ENCODE peak calls at places on chromosomes 16 and 17, in ten cellular contexts. X, Z, K, B, R, L, I, H, M and C are unnamed samples. For H3K27me3, the result is how much of the 10 kb centered on the place peaks cover.

GRCh38 chr16:59527206-59527997 is 793.3 kb upstream of the GOT2 start:
- DNase-seq in X (no peak), Z (no peak), K (no peak), B (no peak), R (no peak), L (peak), I (no peak), H (no peak), M (no peak), C (no peak)

GRCh38 chr16:64589836-64590235 is 532.0 kb downstream of the CDH11 start:
- DNase-seq in X (no peak), Z (no peak), K (no peak), B (no peak), R (no peak), L (peak), I (no peak), H (no peak), M (no peak), C (no peak)

GRCh38 chr17:19937522-19937921 is 40.1 kb downstream of the AKAP10 start:
- DNase-seq in X (no peak), Z (no peak), K (no peak), B (no peak), R (no peak), L (peak), I (no peak), H (no peak), M (no peak), C (no peak)

GRCh38 chr16:11312718-11313492 is 31.8 kb upstream of the PRM1 start:
- DNase-seq in X (no peak), Z (no peak), K (no peak), B (no peak), R (no peak), L (peak), I (no peak), H (peak), M (no peak), C (no peak)

GRCh38 chr17:36085710-36086268 is 4.2 kb downstream of the CCL3 start:
- DNase-seq in X (no peak), Z (no peak), K (no peak), B (no peak), R (no peak), L (no peak), I (no peak), H (no peak), M (no peak), C (no peak)

GRCh38 chr16:11395008-11395948 is 50.0 kb downstream of the RMI2 start:
- DNase-seq in X (no peak), Z (no peak), K (no peak), B (no peak), R (peak), L (no peak), I (peak), H (no peak), M (no peak), C (no peak)

GRCh38 chr16:19967963-19968362 is 83.3 kb upstream of the GPRC5B start:
- DNase-seq in X (no peak), Z (no peak), K (no peak), B (no peak), R (no peak), L (no peak), I (no peak), H (no peak), M (no peak), C (no peak)

GRCh38 chr16:83781-84615 is 6.0 kb downstream of the MPG start:
- DNase-seq in X (no peak), Z (no peak), K (no peak), B (no peak), R (no peak), L (peak), I (peak), H (no peak), M (no peak), C (no peak)

GRCh38 chr17:12316021-12316420 is 295.3 kb downstream of the MAP2K4 start:
- DNase-seq in X (no peak), Z (no peak), K (no peak), B (no peak), R (no peak), L (peak), I (no peak), H (no peak), M (no peak), C (no peak)

GRCh38 chr16:55389426-55390073 is 65.5 kb downstream of the IRX6 start:
- DNase-seq in X (no peak), Z (no peak), K (no peak), B (no peak), R (no peak), L (no peak), I (no peak), H (no peak), M (no peak), C (no peak)

GRCh38 chr17:61487668-61488595 is 35.7 kb downstream of the TBX4 start:
- DNase-seq in X (no peak), Z (no peak), K (no peak), B (no peak), R (peak), L (no peak), I (no peak), H (no peak), M (no peak), C (no peak)

GRCh38 chr17:40905370-40905769 is 20.3 kb upstream of the KRT20 start:
- DNase-seq in X (no peak), Z (no peak), K (no peak), B (no peak), R (no peak), L (no peak), I (no peak), H (no peak), M (no peak), C (no peak)

GRCh38 chr17:40903129-40903847 is 18.2 kb upstream of the KRT20 start:
- DNase-seq in X (no peak), Z (no peak), K (no peak), B (no peak), R (no peak), L (peak), I (no peak), H (peak), M (no peak), C (no peak)

GRCh38 chr17:40901981-40902862 is 17.2 kb upstream of the KRT20 start:
- DNase-seq in X (no peak), Z (no peak), K (no peak), B (no peak), R (no peak), L (peak), I (no peak), H (peak), M (no peak), C (no peak)

GRCh38 chr17:40895106-40895730 is 10.2 kb upstream of the KRT20 start:
- DNase-seq in X (no peak), Z (no peak), K (no peak), B (no peak), R (no peak), L (no peak), I (no peak), H (no peak), M (no peak), C (no peak)

DNA sequence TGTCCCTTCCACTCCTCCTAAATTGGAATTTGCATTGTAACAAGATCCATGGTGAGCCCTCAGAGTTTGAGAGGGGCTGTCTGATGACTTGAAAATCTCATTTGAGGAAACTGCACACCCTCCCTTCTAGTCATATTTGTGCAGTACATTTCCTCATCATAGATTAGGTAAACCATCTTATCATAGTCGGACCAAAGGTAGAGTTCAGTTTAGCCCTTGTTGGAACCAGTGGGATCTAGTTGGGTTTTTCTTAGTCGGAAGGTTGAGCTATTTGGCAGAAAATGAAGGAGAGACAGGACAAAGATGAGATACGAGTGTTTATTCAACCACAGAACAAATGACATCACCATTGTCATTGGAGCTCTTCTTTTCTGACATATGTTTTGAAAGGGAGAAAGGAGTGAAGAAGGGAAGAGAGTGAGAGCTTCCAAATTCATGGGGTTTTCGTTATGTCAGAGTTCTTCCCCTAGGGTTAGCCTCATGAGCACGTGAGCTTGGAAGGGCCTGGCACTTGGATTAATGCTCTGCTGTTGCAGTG is 15.8 kb upstream of the KRT20 start:
- DNase-seq in X (no peak), Z (no peak), K (no peak), B (no peak), R (no peak), L (no peak), I (no peak), H (no peak), M (no peak), C (no peak)
- H3K27me3 ChIP-seq in X (under half), Z (under half), K (under half), B (under half), R (half or more), L (under half), I (under half), H (under half), M (under half), C (under half)

GRCh38 chr16:79991918-79992317 is 391.4 kb upstream of the MAF start:
- DNase-seq in X (no peak), Z (no peak), K (no peak), B (no peak), R (no peak), L (no peak), I (no peak), H (no peak), M (no peak), C (no peak)

GRCh38 chr16:79993810-79994209 is 393.3 kb upstream of the MAF start:
- DNase-seq in X (no peak), Z (no peak), K (no peak), B (no peak), R (no peak), L (no peak), I (no peak), H (no peak), M (no peak), C (no peak)

GRCh38 chr16:79982862-79983261 is 382.3 kb upstream of the MAF start:
- DNase-seq in X (no peak), Z (no peak), K (no peak), B (no peak), R (no peak), L (no peak), I (no peak), H (no peak), M (no peak), C (no peak)

GRCh38 chr16:79988721-79989220 is 388.2 kb upstream of the MAF start:
- DNase-seq in X (no peak), Z (no peak), K (no peak), B (no peak), R (no peak), L (no peak), I (no peak), H (no peak), M (no peak), C (no peak)

DNA sequence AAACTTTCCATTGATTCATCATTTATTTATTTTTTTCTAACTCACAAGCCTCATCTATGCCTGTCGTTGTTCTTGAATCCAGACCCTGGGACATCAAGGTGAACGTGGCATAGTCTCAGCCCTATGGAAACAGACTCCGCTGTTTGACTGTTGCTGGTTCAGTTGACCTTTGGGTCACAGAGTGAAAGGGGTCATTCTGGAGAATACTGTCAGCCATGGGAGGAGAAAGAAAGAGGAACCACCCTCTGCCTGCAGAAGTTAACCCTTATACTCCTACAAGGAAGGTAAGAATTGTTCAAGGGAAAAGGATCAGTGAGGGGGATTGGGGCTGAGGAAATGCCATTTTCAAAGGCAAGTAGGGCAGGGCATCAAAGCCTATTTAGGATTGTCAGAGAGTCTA is 387.6 kb upstream of the MAF start:
- DNase-seq in X (no peak), Z (no peak), K (no peak), B (no peak), R (no peak), L (no peak), I (no peak), H (no peak), M (no peak), C (no peak)
- H3K27me3 ChIP-seq in X (under half), Z (under half), K (under half), B (under half), R (under half), L (under half), I (under half), H (under half), M (under half), C (under half)

DNA sequence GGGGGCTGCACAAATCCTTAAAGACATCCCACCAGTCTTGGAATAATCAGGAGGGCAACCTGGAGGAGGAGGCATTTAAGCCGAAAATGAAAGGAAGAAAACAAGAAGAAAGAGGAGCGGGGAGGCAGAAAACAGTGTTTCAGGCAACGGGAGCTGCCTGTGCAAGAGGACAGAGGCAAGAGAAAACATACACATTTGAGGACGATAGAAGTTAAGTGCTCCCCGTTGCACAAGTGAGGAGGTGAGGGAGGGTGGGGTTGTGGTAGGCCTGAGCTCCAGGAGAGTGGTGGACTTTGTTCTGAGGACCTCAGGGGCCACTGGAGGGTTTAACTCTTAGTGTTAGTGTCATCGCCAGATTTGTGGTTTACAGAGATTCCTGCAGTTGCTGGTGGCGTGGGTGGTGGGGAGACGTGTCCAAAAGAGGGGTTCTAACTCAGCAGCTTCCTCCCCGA is 27.6 kb upstream of the CIBAR2 start:
- DNase-seq in X (no peak), Z (no peak), K (no peak), B (no peak), R (no peak), L (no peak), I (no peak), H (no peak), M (no peak), C (no peak)
- H3K27me3 ChIP-seq in X (under half), Z (under half), K (under half), B (under half), R (under half), L (under half), I (under half), H (under half), M (under half), C (under half)

GRCh38 chr16:86289907-86290306 is 220.4 kb upstream of the FOXF1 start:
- DNase-seq in X (no peak), Z (no peak), K (peak), B (no peak), R (no peak), L (no peak), I (no peak), H (no peak), M (no peak), C (no peak)
- H3K27me3 ChIP-seq in X (half or more), Z (half or more), K (under half), B (half or more), R (half or more), L (under half), I (half or more), H (half or more), M (under half), C (half or more)